ENCODE peak calls at places on chromosomes 3 and 15, in nine cellular contexts. Z is GM23248, T is GM23338, M is PC-3, Q is neural progenitor cell, U is HCT116, S is MM.1S, K is hepatocyte, E is SK-N-SH. I is an unnamed sample.

GRCh38 chr3:172259191-172259590 is 189.1 kb downstream of the GHSR start:
- DNase-seq in Z (peak), T (no peak), M (no peak), Q (no peak), U (no peak), S (no peak), K (no peak), E (no peak), I (no peak)

GRCh38 chr3:110881069-110881468 is 190.5 kb upstream of the NECTIN3 start:
- DNase-seq in Z (peak), T (peak), M (peak), Q (peak), U (peak), S (peak), K (peak), E (peak), I (peak)

GRCh38 chr3:46559030-46559704 is 6.9 kb downstream of the LRRC2 start:
- DNase-seq in Z (no peak), T (no peak), M (no peak), Q (no peak), U (no peak), S (peak), K (no peak), E (peak), I (no peak)

GRCh38 chr15:52124270-52124878 is 11.8 kb upstream of the BCL2L10 start:
- DNase-seq in Z (peak), T (no peak), M (peak), Q (no peak), U (no peak), S (no peak), K (no peak), E (no peak), I (no peak)

GRCh38 chr3:163605915-163606314 is 1472.4 kb downstream of the SI start:
- DNase-seq in Z (no peak), T (no peak), M (peak), Q (no peak), U (no peak), S (no peak), K (no peak), E (no peak), I (no peak)

GRCh38 chr3:149575213-149575961 is 82.4 kb downstream of the WWTR1 start:
- DNase-seq in Z (peak), T (no peak), M (peak), Q (peak), U (no peak), S (no peak), K (peak), E (no peak), I (no peak)

GRCh38 chr15:63497642-63498100 is 6.7 kb upstream of the USP3 start:
- DNase-seq in Z (no peak), T (no peak), M (no peak), Q (no peak), U (no peak), S (no peak), K (no peak), E (no peak), I (peak)

GRCh38 chr3:142447308-142447851 is 457 bp downstream of the XRN1 start:
- DNase-seq in Z (peak), T (peak), M (peak), Q (peak), U (peak), S (peak), K (peak), E (no peak), I (peak)

GRCh38 chr15:81897011-81897677 is 148.7 kb downstream of the MEX3B start:
- DNase-seq in Z (peak), T (no peak), M (no peak), Q (no peak), U (no peak), S (no peak), K (no peak), E (no peak), I (no peak)

GRCh38 chr3:122055215-122055614 is at the start of gene CD86:
- DNase-seq in Z (peak), T (no peak), M (no peak), Q (no peak), U (no peak), S (no peak), K (no peak), E (no peak), I (peak)

GRCh38 chr3:124995460-124995994 is 60.3 kb downstream of the HEG1 start:
- DNase-seq in Z (peak), T (peak), M (peak), Q (peak), U (peak), S (peak), K (peak), E (peak), I (peak)
- TF ChIP-seq EZH2phosphoT487 in Z (no peak), T (no peak), M (no peak), Q (no peak), U (no peak), S (no peak), K (no peak), E (no peak), I (no peak)

GRCh38 chr15:60647246-60647645 is 168.3 kb upstream of the ICE2 start:
- DNase-seq in Z (no peak), T (no peak), M (no peak), Q (peak), U (no peak), S (no peak), K (no peak), E (no peak), I (no peak)

GRCh38 chr15:60646595-60646994 is 167.7 kb upstream of the ICE2 start:
- DNase-seq in Z (no peak), T (no peak), M (no peak), Q (no peak), U (no peak), S (no peak), K (no peak), E (no peak), I (no peak)

GRCh38 chr15:60651155-60651554 is 172.2 kb upstream of the ICE2 start:
- DNase-seq in Z (no peak), T (no peak), M (no peak), Q (no peak), U (no peak), S (no peak), K (no peak), E (no peak), I (no peak)

GRCh38 chr15:60649845-60650548 is 171.1 kb upstream of the ICE2 start:
- DNase-seq in Z (peak), T (peak), M (no peak), Q (no peak), U (no peak), S (peak), K (peak), E (no peak), I (no peak)

GRCh38 chr15:60648928-60649679 is 170.2 kb upstream of the ICE2 start:
- DNase-seq in Z (no peak), T (no peak), M (no peak), Q (no peak), U (no peak), S (no peak), K (no peak), E (no peak), I (no peak)
- H2AFZ ChIP-seq in Z (no peak), T (no peak), M (no peak), Q (no peak), U (no peak), S (peak), K (no peak), E (no peak), I (peak)

DNA sequence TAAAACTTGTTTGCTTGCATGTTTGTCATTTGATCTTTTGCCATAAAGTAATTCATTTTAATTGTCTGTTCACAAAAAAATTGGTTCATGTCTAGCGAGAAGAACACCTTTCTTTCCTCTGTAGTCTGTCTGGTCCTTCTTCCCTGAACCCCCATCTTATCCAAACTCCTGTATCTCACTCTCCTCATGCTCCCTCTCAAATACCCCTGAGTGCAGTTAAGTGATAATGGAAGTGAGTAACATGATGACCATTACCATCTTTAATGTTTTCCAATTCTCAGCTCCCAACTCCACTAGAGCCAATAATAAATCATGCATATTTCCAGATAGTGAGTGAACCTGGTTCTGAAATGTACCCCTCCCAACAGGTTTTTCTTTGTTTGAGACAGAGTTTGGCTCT is 14.2 kb upstream of the KCNMB3 start:
- DNase-seq in Z (no peak), T (no peak), M (no peak), Q (no peak), U (no peak), S (no peak), K (no peak), E (no peak), I (no peak)
- TF ChIP-seq EZH2phosphoT487 in Z (no peak), T (no peak), M (no peak), Q (no peak), U (no peak), S (no peak), K (no peak), E (no peak), I (no peak)

GRCh38 chr15:42674472-42674871 is 62.5 kb downstream of the CDAN1 start:
- DNase-seq in Z (no peak), T (no peak), M (no peak), Q (no peak), U (no peak), S (no peak), K (no peak), E (no peak), I (no peak)
- H2AFZ ChIP-seq in Z (no peak), T (no peak), M (no peak), Q (no peak), U (no peak), S (no peak), K (no peak), E (no peak), I (no peak)

DNA sequence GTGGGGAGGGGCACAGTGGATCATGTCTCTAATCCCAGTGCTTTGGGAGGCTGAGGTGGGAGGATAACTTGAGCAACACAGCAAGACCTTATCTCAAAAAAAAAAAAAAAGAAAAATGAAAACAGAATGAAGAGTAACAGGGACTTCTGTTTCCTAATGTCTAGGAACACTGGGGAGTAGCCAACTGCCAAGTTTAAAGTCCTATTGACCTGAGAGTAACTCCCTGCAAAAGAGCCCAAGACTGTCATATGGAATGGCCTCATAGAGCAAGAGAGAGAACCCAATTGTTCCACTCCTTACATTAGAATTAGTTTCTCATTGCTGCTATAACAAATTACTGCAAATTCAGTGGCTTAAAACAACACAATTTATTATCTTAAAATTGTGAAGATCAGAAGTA is 881.4 kb upstream of the ROBO1 start:
- DNase-seq in Z (no peak), T (no peak), M (no peak), Q (no peak), U (no peak), S (no peak), K (no peak), E (no peak), I (no peak)
- TF ChIP-seq EZH2phosphoT487 in Z (no peak), T (no peak), M (no peak), Q (no peak), U (no peak), S (no peak), K (no peak), E (no peak), I (no peak)

GRCh38 chr3:168824107-168824506 is 728.4 kb upstream of the GOLIM4 start:
- DNase-seq in Z (no peak), T (no peak), M (no peak), Q (no peak), U (no peak), S (peak), K (no peak), E (no peak), I (no peak)
- H2AFZ ChIP-seq in Z (no peak), T (no peak), M (no peak), Q (no peak), U (no peak), S (no peak), K (no peak), E (no peak), I (no peak)

GRCh38 chr3:13282528-13282985 is 137.6 kb downstream of the NUP210 start:
- DNase-seq in Z (peak), T (peak), M (peak), Q (peak), U (no peak), S (peak), K (peak), E (peak), I (no peak)

GRCh38 chr3:13281657-13282527 is 138.2 kb downstream of the NUP210 start:
- DNase-seq in Z (no peak), T (peak), M (peak), Q (peak), U (no peak), S (no peak), K (no peak), E (peak), I (no peak)

GRCh38 chr3:13283877-13284264 is 136.3 kb downstream of the NUP210 start:
- DNase-seq in Z (no peak), T (no peak), M (no peak), Q (no peak), U (no peak), S (no peak), K (no peak), E (no peak), I (no peak)

GRCh38 chr3:13285007-13285567 is 135.0 kb downstream of the NUP210 start:
- DNase-seq in Z (no peak), T (no peak), M (no peak), Q (no peak), U (no peak), S (no peak), K (no peak), E (no peak), I (no peak)

GRCh38 chr3:13282986-13283876 is 136.9 kb downstream of the NUP210 start:
- DNase-seq in Z (peak), T (peak), M (peak), Q (peak), U (peak), S (peak), K (peak), E (peak), I (no peak)
- TF ChIP-seq EZH2phosphoT487 in Z (peak), T (no peak), M (no peak), Q (no peak), U (no peak), S (no peak), K (peak), E (no peak), I (no peak)

I was measured in OCI-LY7.